ENCODE peak calls at places on chromosomes 3 and 15, in four cellular contexts. H is K562, X is GM12878, R is H1. O is an unnamed sample.

GRCh38 chr15:63491979-63492378 is 12.4 kb upstream of the USP3 start:
- DNase-seq in H (no peak), X (no peak), R (no peak), O (no peak)

GRCh38 chr3:50015918-50016317 is 72.8 kb upstream of the RBM5 start:
- DNase-seq in H (no peak), X (no peak), R (no peak), O (no peak)

GRCh38 chr3:195451373-195452000 is 8.7 kb upstream of the ACAP2 start:
- DNase-seq in H (no peak), X (no peak), R (no peak), O (no peak)

GRCh38 chr3:141148770-141149169 is 82.9 kb upstream of the PXYLP1 start:
- DNase-seq in H (no peak), X (no peak), R (no peak), O (no peak)

GRCh38 chr3:38611866-38612265 is 37.6 kb downstream of the SCN5A start:
- DNase-seq in H (no peak), X (no peak), R (no peak), O (no peak)

GRCh38 chr15:92812271-92812670 is 87.9 kb upstream of the CHD2 start:
- DNase-seq in H (no peak), X (no peak), R (no peak), O (no peak)

GRCh38 chr3:190307164-190307545 is 15.1 kb downstream of the CLDN1 start:
- DNase-seq in H (no peak), X (no peak), R (no peak), O (no peak)

GRCh38 chr3:49665822-49666519 is 8.2 kb upstream of the APEH start:
- DNase-seq in H (no peak), X (no peak), R (no peak), O (no peak)

GRCh38 chr15:62494144-62494543 is 329.1 kb upstream of the C2CD4B start:
- DNase-seq in H (no peak), X (no peak), R (no peak), O (no peak)

GRCh38 chr3:172087198-172087597 is 47.8 kb downstream of the FNDC3B start:
- DNase-seq in H (no peak), X (no peak), R (no peak), O (no peak)
- TF ChIP-seq RFX5 in H (no peak), X (no peak), R (no peak), O (no peak)

GRCh38 chr3:43736558-43736995 is 45.8 kb downstream of the ABHD5 start:
- DNase-seq in H (no peak), X (no peak), R (no peak), O (peak; percentile 11)
- TF ChIP-seq RAD21 in H (no peak), X (no peak), R (no peak), O (no peak)

GRCh38 chr3:100045696-100046095 is 68.6 kb downstream of the FILIP1L start:
- DNase-seq in H (no peak), X (no peak), R (no peak), O (no peak)
- TF ChIP-seq HDAC2 in H (no peak), X (no peak), R (no peak), O (no peak)

DNA sequence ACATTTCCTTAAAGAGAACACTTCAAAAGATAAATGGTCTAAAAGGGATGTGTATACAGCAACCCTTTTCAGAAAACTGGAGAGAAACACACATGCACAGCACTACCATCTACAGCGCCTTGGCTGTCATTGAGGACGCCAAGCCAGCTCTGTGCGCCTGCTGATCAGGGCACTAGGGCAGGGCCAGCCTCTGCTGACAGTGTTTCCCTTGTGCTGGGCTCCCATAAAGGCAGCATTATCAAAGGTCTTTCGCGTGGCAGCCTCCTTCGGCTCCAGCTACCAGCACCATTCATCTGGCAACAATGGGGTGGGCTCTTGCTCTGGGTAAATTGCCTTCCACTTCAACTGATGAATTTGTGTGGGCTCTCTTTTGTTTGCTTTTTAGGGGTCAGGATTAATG is 53.4 kb downstream of the LDHAL6B start:
- DNase-seq in H (no peak), X (no peak), R (no peak), O (no peak)
- TF ChIP-seq RFX5 in H (no peak), X (no peak), R (no peak), O (no peak)

GRCh38 chr15:82045892-82046667 is at the start of gene MEX3B:
- DNase-seq in H (peak; percentile 94), X (peak; percentile 66), R (peak; percentile 84), O (peak; percentile 99)

GRCh38 chr15:82045179-82045891 is 483 bp downstream of the MEX3B start:
- DNase-seq in H (no peak), X (no peak), R (peak; percentile 68), O (peak; percentile 45)

GRCh38 chr15:82043130-82043673 is 2.6 kb downstream of the MEX3B start:
- DNase-seq in H (no peak), X (no peak), R (peak; percentile 72), O (no peak)

GRCh38 chr15:82043726-82044372 is 2.0 kb downstream of the MEX3B start:
- DNase-seq in H (no peak), X (no peak), R (peak; percentile 65), O (no peak)

DNA sequence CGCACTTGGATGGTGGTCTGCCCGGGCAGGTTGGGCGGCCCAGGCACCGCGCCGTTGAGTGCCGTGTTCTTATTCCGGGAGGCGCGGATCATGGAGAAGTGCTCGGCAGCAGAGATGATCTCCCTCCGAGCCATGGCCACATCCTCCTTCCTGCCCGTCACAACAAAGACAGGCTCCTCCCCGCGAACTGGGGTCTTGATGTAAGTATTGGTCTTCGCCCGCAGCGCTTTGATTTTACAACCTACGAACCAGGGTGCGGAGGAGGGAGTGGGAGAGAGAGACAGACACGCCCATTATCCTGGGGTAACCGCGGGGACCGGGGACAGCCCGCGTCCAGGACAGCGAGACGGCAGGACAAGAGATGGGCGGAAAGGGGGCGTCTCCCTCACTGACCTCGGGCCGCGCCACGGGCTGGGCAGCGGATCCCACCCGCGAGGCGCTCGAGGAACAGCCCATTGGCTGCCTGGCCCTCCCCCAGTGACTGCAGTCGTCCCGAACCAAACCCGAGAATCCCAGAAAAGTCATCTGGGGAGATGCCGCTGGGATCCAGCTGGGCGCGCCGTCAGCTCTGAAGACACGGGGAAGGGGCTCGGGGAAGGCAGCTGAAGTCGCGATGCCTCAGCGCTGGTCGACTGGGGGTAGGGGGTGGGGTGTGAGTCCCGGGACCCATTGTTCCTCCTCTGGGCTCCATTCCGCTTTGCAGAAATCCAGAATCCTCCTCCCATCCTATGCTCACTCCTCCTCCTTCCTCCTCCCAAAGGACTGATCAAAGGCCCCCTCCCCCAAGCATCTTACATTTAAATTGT is 1.2 kb downstream of the MEX3B start:
- DNase-seq in H (no peak), X (no peak), R (peak; percentile 79), O (peak; percentile 37)
- TF ChIP-seq RAD21 in H (no peak), X (no peak), R (no peak), O (no peak)

DNA sequence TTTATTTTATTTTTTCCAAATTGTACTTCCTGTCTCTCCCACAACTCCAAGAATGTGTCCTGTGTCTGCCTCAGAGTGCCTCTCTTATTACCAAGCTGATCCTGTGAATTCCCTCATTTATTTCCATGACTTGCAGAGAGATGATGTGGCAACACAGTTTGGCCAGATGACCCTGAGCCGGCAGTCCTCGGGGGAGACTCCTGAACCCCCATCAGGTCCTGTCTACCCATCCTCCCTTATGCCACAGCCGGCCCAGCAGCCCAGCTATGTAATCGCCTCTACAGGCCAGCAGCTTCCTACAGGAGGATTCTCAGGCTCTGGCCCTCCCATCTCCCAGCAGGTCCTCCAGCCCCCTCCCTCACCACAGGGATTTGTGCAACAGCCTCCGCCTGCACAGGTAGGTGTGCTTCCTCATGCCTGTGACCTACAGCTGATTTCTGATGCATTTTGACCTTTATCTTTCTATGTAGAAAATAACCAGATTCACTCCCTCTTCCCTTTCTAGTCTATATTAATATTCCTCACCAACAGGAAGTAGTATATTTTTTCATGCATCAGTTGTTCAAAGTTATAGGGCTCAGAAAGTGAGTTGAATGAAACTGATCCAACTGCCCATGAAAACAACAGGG is 100.0 kb downstream of the ARPP21 start:
- DNase-seq in H (no peak), X (no peak), R (no peak), O (no peak)
- TF ChIP-seq HDAC2 in H (no peak), X (no peak), R (no peak), O (no peak)

DNA sequence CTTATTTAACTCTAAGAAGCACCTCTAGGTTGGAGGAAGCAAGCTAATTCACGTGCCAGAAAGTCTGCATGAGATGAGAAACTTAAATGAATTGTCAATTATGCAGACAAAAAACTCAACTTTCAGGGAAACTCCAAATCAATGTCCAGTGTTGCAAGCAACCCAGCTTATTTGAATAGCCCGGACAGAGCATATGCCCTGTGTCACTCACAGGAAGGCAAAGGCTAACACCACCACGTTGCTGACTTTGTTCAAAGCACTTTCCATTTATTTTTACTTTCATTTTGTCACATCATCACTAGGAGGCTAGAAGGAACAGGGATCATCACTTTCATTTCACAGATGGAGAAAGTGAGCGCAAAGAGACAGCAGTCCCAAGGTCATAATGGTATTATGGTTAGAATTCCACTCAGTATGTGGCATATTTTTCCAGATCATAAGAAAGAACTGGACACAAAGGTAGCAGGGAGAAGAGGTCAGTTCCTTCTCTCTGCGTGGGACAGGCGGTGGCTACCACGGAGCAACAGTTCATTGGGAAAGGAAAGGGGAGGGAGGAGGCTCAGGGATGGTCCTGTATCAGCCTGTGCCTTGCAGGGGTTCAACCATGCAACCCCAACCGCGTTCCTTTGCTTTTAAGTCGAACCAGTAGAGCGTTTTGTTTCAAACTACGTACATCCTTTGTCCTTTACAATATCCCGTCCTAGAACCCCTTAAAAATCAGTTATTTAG is 1.2 kb downstream of the HEG1 start:
- DNase-seq in H (no peak), X (peak; percentile 62), R (no peak), O (peak; percentile 26)
- TF ChIP-seq RFX5 in H (no peak), X (no peak), R (no peak), O (no peak)

DNA sequence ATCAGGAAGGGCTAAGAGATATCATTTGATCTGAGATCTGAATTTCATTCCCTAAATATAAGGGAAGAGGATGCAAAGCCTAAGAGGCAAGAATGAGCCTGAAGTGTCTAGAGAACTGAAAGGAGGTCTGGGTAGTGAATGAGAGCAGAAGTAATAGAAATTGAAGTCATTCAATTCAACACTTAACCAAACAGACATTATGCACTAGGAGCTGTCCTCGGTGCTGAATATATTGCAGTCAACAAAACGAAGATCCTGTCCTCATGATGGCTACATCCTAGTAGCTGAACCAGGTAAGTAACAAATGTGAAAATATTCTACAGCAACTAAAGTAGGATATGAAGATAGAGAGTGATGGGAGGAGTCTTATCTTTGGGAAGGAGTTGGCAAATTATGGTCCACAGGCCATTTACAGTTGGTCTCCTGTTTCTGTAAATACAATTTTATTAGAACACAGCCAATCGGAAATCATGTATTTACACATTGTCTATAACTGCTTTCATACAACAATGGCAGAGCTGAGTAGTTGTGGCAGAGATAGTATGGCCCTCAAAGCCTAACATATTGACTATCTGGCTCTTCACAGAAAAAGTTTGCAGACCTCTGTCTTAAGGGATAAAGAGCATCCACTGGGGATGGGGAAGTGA is 192.9 kb upstream of the CADPS start:
- DNase-seq in H (peak; percentile 7), X (no peak), R (peak; percentile 60), O (no peak)
- TF ChIP-seq RAD21 in H (no peak), X (no peak), R (no peak), O (no peak)

O was measured in A549.